ENCODE peak calls at places on chromosome 21, in six cellular contexts. V is psoas muscle, N is body of pancreas, G is SK-N-SH, E is Peyer's patch, D is left ventricle myocardium inferior. Z is an unnamed sample.

GRCh38 chr21:39481886-39482285 is 30.1 kb downstream of the SH3BGR start:
- DNase-seq in N (no peak), G (no peak), V (no peak), D (no peak), E (no peak), Z (no peak)

GRCh38 chr21:39803393-39803792 is 58.4 kb downstream of the IGSF5 start:
- DNase-seq in N (no peak), E (no peak), D (no peak), V (no peak), G (no peak), Z (no peak)

GRCh38 chr21:17730782-17731181 is 88.4 kb downstream of the C21orf91 start:
- DNase-seq in N (no peak), V (no peak), D (no peak), E (no peak), G (no peak), Z (no peak)

GRCh38 chr21:38831526-38832467 is 26.1 kb downstream of the ETS2 start:
- DNase-seq in D (peak; percentile 48), V (peak; percentile 62), G (no peak), E (peak; percentile 87), N (peak; percentile 66), Z (peak; percentile 20)

GRCh38 chr21:34078915-34079314 is 5.5 kb downstream of the MRPS6 start:
- DNase-seq in E (peak; percentile 60), V (no peak), G (no peak), D (no peak), N (peak; percentile 38), Z (no peak)

GRCh38 chr21:36113647-36114428 is 21.0 kb upstream of the CBR3 start:
- DNase-seq in N (peak; percentile 49), G (no peak), E (peak; percentile 90), V (no peak), D (no peak), Z (no peak)

GRCh38 chr21:29174607-29175013 is 44.2 kb downstream of the MAP3K7CL start:
- DNase-seq in E (no peak), V (no peak), D (no peak), G (no peak), N (no peak), Z (no peak)

GRCh38 chr21:39014751-39015150 is 168.5 kb downstream of the PSMG1 start:
- DNase-seq in D (no peak), V (no peak), N (no peak), G (no peak), E (no peak), Z (no peak)

GRCh38 chr21:41634858-41635257 is 126.9 kb upstream of the TMPRSS2 start:
- DNase-seq in D (no peak), G (no peak), E (no peak), V (no peak), N (no peak), Z (no peak)

GRCh38 chr21:42461185-42461520 is 34.9 kb downstream of the RSPH1 start:
- DNase-seq in V (no peak), N (no peak), E (no peak), D (no peak), G (no peak), Z (no peak)

GRCh38 chr21:29904359-29905282 is 35.2 kb downstream of the GRIK1 start:
- DNase-seq in E (no peak), G (no peak), N (no peak), D (no peak), V (no peak), Z (no peak)

GRCh38 chr21:25791321-25791720 is 56.5 kb downstream of the GABPA start:
- DNase-seq in D (no peak), N (no peak), G (no peak), V (no peak), E (no peak), Z (no peak)

GRCh38 chr21:29187939-29188338 is 57.5 kb downstream of the MAP3K7CL start:
- DNase-seq in D (no peak), V (peak; percentile 68), G (no peak), N (peak; percentile 61), E (peak; percentile 67), Z (no peak)

GRCh38 chr21:42220138-42220701 is 1.3 kb downstream of the ABCG1 start:
- DNase-seq in V (peak; percentile 48), E (peak; percentile 92), G (peak; percentile 79), N (peak; percentile 69), D (peak; percentile 46), Z (peak; percentile 70)

GRCh38 chr21:42191064-42191463 is 27.9 kb upstream of the ABCG1 start:
- DNase-seq in N (no peak), D (no peak), E (no peak), V (no peak), G (no peak), Z (no peak)

GRCh38 chr21:42760361-42760970 is 107.0 kb downstream of the PDE9A start:
- DNase-seq in G (no peak), E (no peak), V (no peak), D (no peak), N (no peak), Z (no peak)

GRCh38 chr21:29189358-29189757 is 58.9 kb downstream of the MAP3K7CL start:
- DNase-seq in E (no peak), V (no peak), D (no peak), N (no peak), G (no peak), Z (no peak)

GRCh38 chr21:42221581-42222345 is 2.8 kb downstream of the ABCG1 start:
- DNase-seq in E (peak; percentile 44), D (no peak), G (no peak), N (no peak), V (no peak), Z (no peak)

GRCh38 chr21:24693779-24694178 is 913.5 kb downstream of the MRPL39 start:
- DNase-seq in E (no peak), N (no peak), D (no peak), G (no peak), V (no peak), Z (no peak)

GRCh38 chr21:26966978-26967913 is at the start of gene ADAMTS5:
- DNase-seq in E (peak; percentile 49), N (peak; percentile 26), G (peak; percentile 80), D (peak; percentile 51), V (peak; percentile 68), Z (no peak)

GRCh38 chr21:14531927-14532326 is 14.2 kb downstream of the SAMSN1 start:
- DNase-seq in D (no peak), N (no peak), G (no peak), V (no peak), E (no peak), Z (no peak)

GRCh38 chr21:14538477-14538876 is 7.6 kb downstream of the SAMSN1 start:
- DNase-seq in E (no peak), D (no peak), N (no peak), V (no peak), G (no peak), Z (no peak)

GRCh38 chr21:14533555-14534400 is 12.3 kb downstream of the SAMSN1 start:
- DNase-seq in N (no peak), D (no peak), G (no peak), V (no peak), E (no peak), Z (no peak)

GRCh38 chr21:14535702-14536101 is 10.4 kb downstream of the SAMSN1 start:
- DNase-seq in G (no peak), V (no peak), D (no peak), N (no peak), E (no peak), Z (no peak)

GRCh38 chr21:14536929-14537328 is 9.2 kb downstream of the SAMSN1 start:
- DNase-seq in D (no peak), N (no peak), V (no peak), E (no peak), G (no peak), Z (no peak)
- H3K27ac ChIP-seq in D (no peak overlapping the region), N (no peak overlapping the region), V (no peak overlapping the region), E (no peak overlapping the region), G (no peak overlapping the region), Z (no peak overlapping the region)

DNA sequence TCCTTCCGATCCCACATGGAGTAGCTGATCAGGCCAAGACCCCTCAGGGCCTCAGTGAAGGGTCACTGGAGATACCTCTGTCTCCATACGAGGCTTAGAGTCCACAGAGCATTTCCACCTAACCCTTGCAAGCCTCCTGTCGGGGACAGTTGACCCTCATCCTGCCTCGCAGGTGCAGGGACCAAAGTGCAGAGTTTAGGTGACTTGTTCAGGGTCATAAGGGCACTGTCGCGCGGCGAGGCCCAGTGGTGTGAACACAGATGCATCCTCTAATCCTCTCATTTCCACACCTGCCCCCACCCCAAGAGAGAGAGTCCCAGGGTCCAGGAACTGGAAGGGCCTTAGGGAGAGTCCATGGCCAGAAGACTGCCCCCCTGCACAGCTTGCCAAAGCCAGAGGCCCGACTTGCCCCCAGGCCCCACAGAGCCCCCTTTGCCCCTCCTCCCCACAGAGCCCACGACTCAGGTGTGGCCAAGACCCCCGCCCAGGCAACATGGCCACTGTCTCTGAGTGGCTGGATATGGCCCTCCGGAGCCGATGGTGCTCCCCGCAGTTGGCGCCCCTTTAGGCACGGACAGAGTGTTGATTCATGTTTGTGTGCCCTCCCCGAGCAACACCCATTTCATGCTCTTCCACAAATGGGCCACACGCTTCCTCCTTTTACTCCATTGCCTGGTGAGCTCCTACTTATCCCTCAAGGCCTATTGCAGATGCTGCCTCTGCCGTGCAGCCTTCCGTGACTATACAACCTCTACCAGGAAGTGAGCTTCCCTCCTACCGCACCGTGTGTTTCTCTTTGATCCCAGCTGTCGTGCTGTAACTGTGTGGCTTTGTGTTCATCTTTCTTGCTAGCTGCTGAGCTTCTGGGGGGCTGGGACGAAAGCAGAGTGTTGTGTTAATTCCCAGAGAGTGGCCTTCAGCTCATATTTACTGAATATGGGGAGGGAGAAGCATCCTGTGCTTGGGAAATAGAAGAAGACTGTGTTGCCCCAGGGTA is 1.7 kb downstream of the TRPM2 start:
- DNase-seq in V (no peak), D (no peak), G (no peak), N (no peak), E (no peak), Z (no peak)
- H3K27ac ChIP-seq in V (no peak overlapping the region), D (no peak overlapping the region), G (no peak overlapping the region), N (no peak overlapping the region), E (no peak overlapping the region), Z (no peak overlapping the region)

GRCh38 chr21:16084776-16085364 is 355.1 kb downstream of the USP25 start:
- DNase-seq in G (no peak), N (peak; percentile 23), E (no peak), D (peak; percentile 46), V (peak; percentile 79), Z (no peak)

GRCh38 chr21:16081304-16081703 is 351.5 kb downstream of the USP25 start:
- DNase-seq in E (no peak), G (no peak), D (no peak), N (no peak), V (no peak), Z (no peak)

GRCh38 chr21:16079830-16080229 is 350.0 kb downstream of the USP25 start:
- DNase-seq in D (no peak), G (no peak), E (no peak), V (no peak), N (no peak), Z (no peak)

GRCh38 chr21:16085436-16085835 is 355.7 kb downstream of the USP25 start:
- DNase-seq in V (no peak), N (no peak), G (no peak), D (no peak), E (no peak), Z (no peak)

GRCh38 chr21:16082038-16082816 is 352.4 kb downstream of the USP25 start:
- DNase-seq in V (no peak), D (no peak), G (no peak), N (no peak), E (no peak), Z (no peak)
- H3K27ac ChIP-seq in V (no peak overlapping the region), D (peak overlapping the region; percentile 18), G (no peak overlapping the region), N (no peak overlapping the region), E (no peak overlapping the region), Z (no peak overlapping the region)

DNA sequence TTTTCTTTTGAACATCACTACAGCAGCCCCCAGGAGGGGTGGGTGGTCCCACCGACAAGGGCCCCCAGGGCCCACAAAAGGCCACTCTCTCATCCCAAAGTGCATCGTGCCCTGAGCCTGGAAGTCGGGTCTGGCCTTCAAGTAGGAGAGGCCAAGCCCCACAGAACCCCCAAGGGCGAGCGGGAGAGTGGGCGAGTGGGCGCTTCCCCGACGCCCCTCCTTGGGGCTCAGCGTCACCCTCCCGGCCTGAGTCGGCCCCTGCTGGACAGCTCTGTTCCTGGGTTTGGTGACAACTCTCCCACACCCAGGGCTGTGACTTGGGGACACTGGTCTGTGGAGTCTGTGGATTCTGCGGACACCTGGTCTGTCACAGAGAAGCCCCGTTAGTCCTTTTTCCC is 42.2 kb upstream of the COL18A1 start:
- DNase-seq in D (no peak), V (no peak), E (no peak), G (no peak), N (no peak), Z (no peak)
- H3K27ac ChIP-seq in D (peak overlapping the region; percentile 97), V (no peak overlapping the region), E (no peak overlapping the region), G (no peak overlapping the region), N (peak overlapping the region; percentile 96), Z (no peak overlapping the region)